ENCODE peak calls at places on chromosomes 2 and 18, in nine cellular contexts. H, T, M, D, L, P, R, Z and W are unnamed samples. For H3K4me1, the result is how much of the 10 kb centered on the place peaks cover.

GRCh38 chr2:1781291-1782080 is 37.2 kb upstream of the PXDN start:
- DNase-seq in H (peak), T (no peak), M (no peak), D (no peak), L (no peak), P (no peak), R (no peak), Z (no peak), W (no peak)

GRCh38 chr18:25253136-25253535 is 98.8 kb downstream of the ZNF521 start:
- DNase-seq in H (no peak), T (no peak), M (no peak), D (no peak), L (no peak), P (no peak), R (no peak), Z (no peak), W (no peak)

GRCh38 chr2:64018715-64019082 is 529 bp downstream of the VPS54 start:
- DNase-seq in H (peak), T (peak), M (peak), D (no peak), L (peak), P (peak), R (no peak), Z (no peak), W (peak)

GRCh38 chr2:162403884-162404283 is 60.0 kb downstream of the GCA start:
- DNase-seq in H (no peak), T (no peak), M (no peak), D (no peak), L (no peak), P (no peak), R (no peak), Z (no peak), W (peak)

GRCh38 chr2:221554769-221555510 is 17.2 kb downstream of the EPHA4 start:
- DNase-seq in H (no peak), T (no peak), M (no peak), D (no peak), L (no peak), P (peak), R (peak), Z (no peak), W (no peak)

GRCh38 chr2:229454934-229455631 is 184.0 kb upstream of the PID1 start:
- DNase-seq in H (no peak), T (no peak), M (no peak), D (peak), L (no peak), P (no peak), R (no peak), Z (no peak), W (no peak)

GRCh38 chr18:31610841-31611240 is 19.2 kb downstream of the TTR start:
- DNase-seq in H (no peak), T (no peak), M (peak), D (peak), L (no peak), P (no peak), R (no peak), Z (no peak), W (no peak)

GRCh38 chr2:113806217-113806913 is 49.9 kb upstream of the SLC35F5 start:
- DNase-seq in H (no peak), T (no peak), M (no peak), D (peak), L (no peak), P (no peak), R (no peak), Z (no peak), W (no peak)

GRCh38 chr2:151733781-151734672 is at the start of gene NEB:
- DNase-seq in H (no peak), T (no peak), M (no peak), D (no peak), L (no peak), P (no peak), R (no peak), Z (no peak), W (no peak)

GRCh38 chr2:26598336-26599006 is 42.7 kb downstream of the CIB4 start:
- DNase-seq in H (no peak), T (no peak), M (peak), D (no peak), L (peak), P (no peak), R (no peak), Z (no peak), W (no peak)

GRCh38 chr2:172092716-172093415 is 7.6 kb downstream of the DLX1 start:
- DNase-seq in H (no peak), T (no peak), M (no peak), D (no peak), L (no peak), P (no peak), R (no peak), Z (no peak), W (no peak)

GRCh38 chr2:237213325-237214040 is 127.8 kb downstream of the COPS8 start:
- DNase-seq in H (no peak), T (peak), M (peak), D (peak), L (peak), P (no peak), R (no peak), Z (no peak), W (no peak)

GRCh38 chr2:228600265-228600664 is 418.8 kb upstream of the SPHKAP start:
- DNase-seq in H (no peak), T (no peak), M (no peak), D (no peak), L (no peak), P (no peak), R (no peak), Z (no peak), W (no peak)

GRCh38 chr2:26583381-26583911 is 57.7 kb downstream of the CIB4 start:
- DNase-seq in H (peak), T (no peak), M (peak), D (no peak), L (peak), P (no peak), R (no peak), Z (no peak), W (no peak)

GRCh38 chr2:8241317-8241716 is 440.5 kb upstream of the ID2 start:
- DNase-seq in H (peak), T (no peak), M (no peak), D (no peak), L (no peak), P (no peak), R (no peak), Z (no peak), W (no peak)

GRCh38 chr18:46152808-46153617 is 48.8 kb downstream of the HAUS1 start:
- DNase-seq in H (no peak), T (no peak), M (peak), D (peak), L (no peak), P (no peak), R (no peak), Z (no peak), W (no peak)

GRCh38 chr2:237429761-237430160 is 15.8 kb upstream of the COL6A3 start:
- DNase-seq in H (no peak), T (no peak), M (peak), D (no peak), L (no peak), P (no peak), R (no peak), Z (no peak), W (no peak)

GRCh38 chr2:178484245-178485041 is 4.2 kb downstream of the PLEKHA3 start:
- DNase-seq in H (peak), T (peak), M (no peak), D (no peak), L (peak), P (peak), R (no peak), Z (no peak), W (no peak)

GRCh38 chr2:141182246-141182645 is 948.6 kb downstream of the LRP1B start:
- DNase-seq in H (no peak), T (no peak), M (no peak), D (no peak), L (no peak), P (no peak), R (no peak), Z (no peak), W (no peak)

GRCh38 chr2:177264209-177264538 is 353 bp downstream of the NFE2L2 start:
- DNase-seq in H (no peak), T (no peak), M (no peak), D (peak), L (peak), P (no peak), R (no peak), Z (no peak), W (no peak)

GRCh38 chr18:46374850-46375249 is 270.7 kb downstream of the HAUS1 start:
- DNase-seq in H (no peak), T (no peak), M (peak), D (no peak), L (no peak), P (no peak), R (no peak), Z (no peak), W (peak)

GRCh38 chr2:20635698-20636584 is 15.0 kb downstream of the HS1BP3 start:
- DNase-seq in H (peak), T (peak), M (peak), D (peak), L (peak), P (peak), R (no peak), Z (no peak), W (peak)

GRCh38 chr2:70785137-70785911 is 5.1 kb downstream of the FIGLA start:
- DNase-seq in H (no peak), T (no peak), M (no peak), D (peak), L (no peak), P (no peak), R (no peak), Z (no peak), W (no peak)

GRCh38 chr2:17208511-17208910 is 309.7 kb downstream of the RAD51AP2 start:
- DNase-seq in H (no peak), T (no peak), M (no peak), D (no peak), L (no peak), P (no peak), R (no peak), Z (no peak), W (no peak)

GRCh38 chr2:70643715-70644114 is 90.1 kb upstream of the TGFA start:
- DNase-seq in H (no peak), T (no peak), M (no peak), D (peak), L (no peak), P (no peak), R (no peak), Z (no peak), W (no peak)

GRCh38 chr2:203918264-203918663 is 18.3 kb upstream of the ICOS start:
- DNase-seq in H (no peak), T (no peak), M (no peak), D (no peak), L (no peak), P (no peak), R (no peak), Z (no peak), W (no peak)

GRCh38 chr2:24586955-24587354 is 95.9 kb downstream of the NCOA1 start:
- DNase-seq in H (no peak), T (no peak), M (no peak), D (no peak), L (no peak), P (no peak), R (peak), Z (no peak), W (no peak)

GRCh38 chr2:3738454-3738853 is 35.1 kb downstream of the DCDC2C start:
- DNase-seq in H (no peak), T (no peak), M (no peak), D (peak), L (no peak), P (no peak), R (no peak), Z (no peak), W (no peak)

GRCh38 chr18:36441872-36442271 is 144.4 kb downstream of the FHOD3 start:
- DNase-seq in H (no peak), T (peak), M (no peak), D (no peak), L (no peak), P (no peak), R (no peak), Z (no peak), W (no peak)

GRCh38 chr18:55477537-55478300 is 110.3 kb downstream of the TCF4 start:
- DNase-seq in H (peak), T (no peak), M (no peak), D (no peak), L (no peak), P (no peak), R (peak), Z (no peak), W (peak)

GRCh38 chr18:34358923-34359322 is 134.2 kb upstream of the NOL4 start:
- DNase-seq in H (no peak), T (no peak), M (no peak), D (no peak), L (no peak), P (no peak), R (peak), Z (no peak), W (no peak)

GRCh38 chr2:28681216-28681981 is 70.2 kb upstream of the PPP1CB start:
- DNase-seq in H (no peak), T (no peak), M (peak), D (no peak), L (no peak), P (no peak), R (peak), Z (no peak), W (no peak)

GRCh38 chr2:218992703-218993344 is 398 bp downstream of the CRYBA2 start:
- DNase-seq in H (no peak), T (no peak), M (no peak), D (no peak), L (no peak), P (no peak), R (no peak), Z (no peak), W (no peak)

DNA sequence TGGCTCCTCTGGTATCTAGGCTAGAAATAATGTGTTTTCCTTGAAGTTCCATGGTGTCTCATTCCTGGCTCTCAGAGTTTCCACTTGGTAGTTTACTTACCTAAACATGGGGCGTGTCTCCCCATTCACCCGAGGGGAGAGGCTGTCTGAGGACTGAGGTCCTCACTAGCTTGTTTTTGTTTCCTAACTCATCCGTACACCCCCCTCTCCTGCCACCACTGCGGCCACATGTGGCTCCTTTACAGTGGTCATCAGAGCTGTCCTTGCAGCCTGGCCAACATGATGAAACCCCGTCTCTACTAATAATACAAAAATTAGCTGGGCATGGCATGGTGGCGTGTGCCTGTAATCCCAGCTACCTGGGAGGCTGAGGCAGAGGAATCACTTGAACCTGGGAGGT is 106.0 kb downstream of the ASAP2 start:
- DNase-seq in H (no peak), T (no peak), M (no peak), D (no peak), L (no peak), P (no peak), R (no peak), Z (no peak), W (no peak)
- H3K4me1 ChIP-seq in H (under half), T (under half), M (under half), D (half or more), L (half or more), P (under half), R (under half), Z (under half), W (under half)

GRCh38 chr2:235493402-235493774 is 455 bp upstream of the AGAP1 start:
- DNase-seq in H (no peak), T (no peak), M (no peak), D (peak), L (peak), P (no peak), R (no peak), Z (no peak), W (no peak)

GRCh38 chr2:235493775-235494715 is at the start of gene AGAP1:
- DNase-seq in H (peak), T (peak), M (peak), D (peak), L (peak), P (peak), R (no peak), Z (no peak), W (peak)

GRCh38 chr2:235495373-235496238 is 1.8 kb downstream of the AGAP1 start:
- DNase-seq in H (peak), T (no peak), M (no peak), D (no peak), L (no peak), P (no peak), R (no peak), Z (no peak), W (no peak)

GRCh38 chr2:235496239-235496621 is 2.4 kb downstream of the AGAP1 start:
- DNase-seq in H (no peak), T (no peak), M (no peak), D (peak), L (no peak), P (no peak), R (no peak), Z (no peak), W (no peak)

GRCh38 chr2:235494716-235495372 is 1.0 kb downstream of the AGAP1 start:
- DNase-seq in H (peak), T (peak), M (peak), D (peak), L (peak), P (peak), R (no peak), Z (no peak), W (no peak)
- H3K27ac ChIP-seq in H (no peak), T (no peak), M (peak), D (peak), L (peak), P (no peak), R (no peak), Z (peak), W (no peak)

GRCh38 chr2:37156857-37157714 is at the start of gene EIF2AK2:
- DNase-seq in H (peak), T (peak), M (peak), D (peak), L (peak), P (peak), R (no peak), Z (peak), W (peak)
- TF ChIP-seq POLR2A in H (peak), T (peak), M (no peak), D (peak), L (no peak), P (no peak), R (peak), Z (no peak), W (peak)

GRCh38 chr2:128421286-128421685 is 102.6 kb upstream of the HS6ST1 start:
- DNase-seq in H (peak), T (peak), M (peak), D (no peak), L (no peak), P (peak), R (no peak), Z (no peak), W (no peak)

GRCh38 chr2:128422571-128422970 is 103.9 kb upstream of the HS6ST1 start:
- DNase-seq in H (no peak), T (no peak), M (peak), D (peak), L (no peak), P (peak), R (no peak), Z (no peak), W (no peak)

GRCh38 chr2:128420776-128421175 is 102.1 kb upstream of the HS6ST1 start:
- DNase-seq in H (peak), T (peak), M (peak), D (no peak), L (no peak), P (peak), R (no peak), Z (no peak), W (no peak)

GRCh38 chr2:128420131-128420530 is 101.5 kb upstream of the HS6ST1 start:
- DNase-seq in H (peak), T (no peak), M (no peak), D (no peak), L (no peak), P (no peak), R (no peak), Z (no peak), W (no peak)

DNA sequence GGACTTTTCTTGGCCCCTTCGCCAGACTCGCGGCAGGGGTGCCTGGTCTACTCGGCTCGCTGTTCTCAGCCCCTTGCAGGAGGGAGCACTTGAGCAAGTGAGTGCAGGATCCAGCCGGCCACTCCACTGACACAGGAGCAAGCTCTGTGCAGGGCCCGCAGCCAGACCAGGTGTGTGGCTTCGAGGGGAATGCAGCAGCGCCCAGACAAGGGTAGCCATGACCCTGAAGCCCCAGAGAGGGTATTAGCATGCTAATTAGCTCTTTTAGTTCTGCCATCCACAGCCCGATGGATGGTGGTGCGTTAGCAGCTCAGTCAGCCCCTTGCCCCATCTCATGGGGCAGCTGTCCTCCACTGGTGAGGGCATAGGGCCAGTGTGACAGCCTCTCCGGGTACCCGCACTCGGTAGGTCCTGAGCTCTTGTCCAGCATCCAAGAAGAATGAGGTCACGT is 103.2 kb upstream of the HS6ST1 start:
- DNase-seq in H (no peak), T (peak), M (peak), D (no peak), L (no peak), P (peak), R (no peak), Z (no peak), W (no peak)
- H3K4me1 ChIP-seq in H (under half), T (under half), M (under half), D (under half), L (under half), P (under half), R (under half), Z (under half), W (under half)